ENCODE peak calls at places on chromosomes 7 and 10, in eight cellular contexts. One of them, this sample, is unnamed.

GRCh38 chr7:83648464-83649241 is at the start of gene SEMA3E:
- DNase-seq in Calu3: peak
- DNase-seq in CD4-positive, alpha-beta T cell: no peak
- DNase-seq in activated CD4-positive, alpha-beta T cell treated with anti-CD3 and anti-CD28 coated beads for 4 hours: no peak
- DNase-seq in stomach: peak
- DNase-seq in KBM-7: peak
- DNase-seq in GOT3: no peak
- DNase-seq in CMK: no peak
- DNase-seq in this sample: no peak

GRCh38 chr7:28900311-28900710 is 57.8 kb downstream of the TRIL start:
- DNase-seq in Calu3: no peak
- DNase-seq in CMK: no peak
- DNase-seq in KBM-7: no peak
- DNase-seq in GOT3: no peak
- DNase-seq in CD4-positive, alpha-beta T cell: no peak
- DNase-seq in activated CD4-positive, alpha-beta T cell treated with anti-CD3 and anti-CD28 coated beads for 4 hours: no peak
- DNase-seq in stomach: no peak
- DNase-seq in this sample: no peak

GRCh38 chr7:98655611-98656010 is 38.5 kb downstream of the NPTX2 start:
- DNase-seq in KBM-7: no peak
- DNase-seq in Calu3: no peak
- DNase-seq in CMK: no peak
- DNase-seq in GOT3: no peak
- DNase-seq in CD4-positive, alpha-beta T cell: no peak
- DNase-seq in stomach: no peak
- DNase-seq in activated CD4-positive, alpha-beta T cell treated with anti-CD3 and anti-CD28 coated beads for 4 hours: no peak
- DNase-seq in this sample: no peak

GRCh38 chr10:97059006-97059871 is 126.5 kb downstream of the SLIT1 start:
- DNase-seq in stomach: no peak
- DNase-seq in CD4-positive, alpha-beta T cell: no peak
- DNase-seq in CMK: no peak
- DNase-seq in KBM-7: no peak
- DNase-seq in Calu3: no peak
- DNase-seq in GOT3: no peak
- DNase-seq in activated CD4-positive, alpha-beta T cell treated with anti-CD3 and anti-CD28 coated beads for 4 hours: no peak
- DNase-seq in this sample: no peak

GRCh38 chr10:14659626-14660196 is 115.0 kb downstream of the FAM107B start:
- DNase-seq in Calu3: no peak
- DNase-seq in KBM-7: peak
- DNase-seq in stomach: peak
- DNase-seq in CMK: no peak
- DNase-seq in GOT3: no peak
- DNase-seq in CD4-positive, alpha-beta T cell: no peak
- DNase-seq in activated CD4-positive, alpha-beta T cell treated with anti-CD3 and anti-CD28 coated beads for 4 hours: peak
- DNase-seq in this sample: no peak

GRCh38 chr10:113540845-113541553 is 11.9 kb upstream of the HABP2 start:
- DNase-seq in CMK: no peak
- DNase-seq in activated CD4-positive, alpha-beta T cell treated with anti-CD3 and anti-CD28 coated beads for 4 hours: no peak
- DNase-seq in GOT3: no peak
- DNase-seq in KBM-7: no peak
- DNase-seq in Calu3: peak
- DNase-seq in stomach: no peak
- DNase-seq in CD4-positive, alpha-beta T cell: no peak
- DNase-seq in this sample: no peak

GRCh38 chr7:102451371-102452054 is 13.2 kb downstream of the ALKBH4 start:
- DNase-seq in activated CD4-positive, alpha-beta T cell treated with anti-CD3 and anti-CD28 coated beads for 4 hours: no peak
- DNase-seq in KBM-7: no peak
- DNase-seq in CD4-positive, alpha-beta T cell: no peak
- DNase-seq in Calu3: no peak
- DNase-seq in CMK: no peak
- DNase-seq in stomach: no peak
- DNase-seq in GOT3: no peak
- DNase-seq in this sample: no peak

GRCh38 chr7:118305686-118306085 is 81.2 kb downstream of the ANKRD7 start:
- DNase-seq in Calu3: no peak
- DNase-seq in GOT3: no peak
- DNase-seq in CMK: no peak
- DNase-seq in KBM-7: no peak
- DNase-seq in activated CD4-positive, alpha-beta T cell treated with anti-CD3 and anti-CD28 coated beads for 4 hours: no peak
- DNase-seq in CD4-positive, alpha-beta T cell: no peak
- DNase-seq in stomach: no peak
- DNase-seq in this sample: no peak

This sample was measured in psoas muscle.